ENCODE peak calls at places on chromosomes 13 and 19, in six cellular contexts. H is K562, F is PC-3, Y is fibroblast of lung, G is H9, L is neuronal stem cell. W is an unnamed sample.

GRCh38 chr13:24038846-24039330 is 121.6 kb upstream of the SPATA13 start:
- DNase-seq in H (no peak), F (peak), Y (peak), G (no peak), L (no peak), W (no peak)

GRCh38 chr13:114161644-114162532 is 17.2 kb upstream of the CFAP97D2 start:
- DNase-seq in H (no peak), F (peak), Y (peak), G (no peak), L (no peak), W (peak)

GRCh38 chr19:40585677-40586422 is 9.2 kb downstream of the SHKBP1 start:
- DNase-seq in H (no peak), F (peak), Y (peak), G (no peak), L (no peak), W (no peak)

GRCh38 chr19:13356686-13357280 is 149.5 kb downstream of the CACNA1A start:
- DNase-seq in H (no peak), F (no peak), Y (no peak), G (no peak), L (no peak), W (no peak)

GRCh38 chr19:33040994-33041827 is 23.5 kb downstream of the RHPN2 start:
- DNase-seq in H (no peak), F (peak), Y (peak), G (no peak), L (no peak), W (peak)

GRCh38 chr19:48064509-48064908 is 20.6 kb upstream of the CABP5 start:
- DNase-seq in H (no peak), F (no peak), Y (peak), G (peak), L (no peak), W (no peak)

GRCh38 chr13:47175172-47175806 is 278.4 kb upstream of the HTR2A start:
- DNase-seq in H (no peak), F (peak), Y (peak), G (no peak), L (no peak), W (no peak)

GRCh38 chr13:47036291-47037008 is 139.6 kb upstream of the HTR2A start:
- DNase-seq in H (no peak), F (no peak), Y (no peak), G (no peak), L (no peak), W (no peak)

GRCh38 chr13:75935805-75936204 is 299.7 kb downstream of the LMO7 start:
- DNase-seq in H (no peak), F (no peak), Y (no peak), G (peak), L (no peak), W (no peak)

GRCh38 chr13:30807392-30807791 is 72.0 kb downstream of the ALOX5AP start:
- DNase-seq in H (no peak), F (no peak), Y (no peak), G (no peak), L (no peak), W (no peak)

GRCh38 chr19:9636018-9636417 is 15.0 kb upstream of the ZNF561 start:
- DNase-seq in H (no peak), F (no peak), Y (no peak), G (no peak), L (no peak), W (no peak)

GRCh38 chr19:50994129-50994528 is 7.3 kb downstream of the KLK8 start:
- DNase-seq in H (peak), F (peak), Y (no peak), G (no peak), L (no peak), W (no peak)

GRCh38 chr19:40598121-40598917 is 2.9 kb upstream of the LTBP4 start:
- DNase-seq in H (peak), F (peak), Y (peak), G (peak), L (peak), W (peak)

GRCh38 chr13:18943721-18944391 is 237.8 kb downstream of the TUBA3C start:
- DNase-seq in H (no peak), F (no peak), Y (no peak), G (no peak), L (no peak), W (peak)

GRCh38 chr13:47437411-47437810 is 540.6 kb upstream of the HTR2A start:
- DNase-seq in H (no peak), F (no peak), Y (peak), G (no peak), L (no peak), W (no peak)

GRCh38 chr19:5682293-5682592 is 1.4 kb downstream of the HSD11B1L start:
- DNase-seq in H (no peak), F (no peak), Y (no peak), G (no peak), L (no peak), W (no peak)

GRCh38 chr19:50565984-50566903 is 2.0 kb downstream of the LRRC4B start:
- DNase-seq in H (no peak), F (no peak), Y (no peak), G (no peak), L (no peak), W (no peak)

GRCh38 chr19:42246143-42246868 is 3.9 kb upstream of the GSK3A start:
- DNase-seq in H (peak), F (peak), Y (peak), G (peak), L (no peak), W (peak)

GRCh38 chr13:74675185-74675584 is 541.0 kb upstream of the KLF12 start:
- DNase-seq in H (no peak), F (no peak), Y (peak), G (no peak), L (no peak), W (no peak)

GRCh38 chr19:33513424-33513823 is 8.2 kb downstream of the PEPD start:
- DNase-seq in H (no peak), F (no peak), Y (no peak), G (no peak), L (no peak), W (no peak)

GRCh38 chr19:31348416-31349159 is 648 bp downstream of the TSHZ3 start:
- DNase-seq in H (no peak), F (no peak), Y (peak), G (no peak), L (no peak), W (no peak)

GRCh38 chr13:49641810-49642291 is 13.5 kb downstream of the ARL11 start:
- DNase-seq in H (peak), F (peak), Y (peak), G (no peak), L (no peak), W (no peak)

GRCh38 chr13:85828094-85828684 is 29.0 kb upstream of the SLITRK6 start:
- DNase-seq in H (no peak), F (peak), Y (peak), G (no peak), L (no peak), W (no peak)

GRCh38 chr13:50713849-50714248 is 129.6 kb downstream of the DLEU7 start:
- DNase-seq in H (no peak), F (peak), Y (peak), G (no peak), L (no peak), W (no peak)

GRCh38 chr19:44905437-44906160 is at the start of gene APOE:
- DNase-seq in H (peak), F (no peak), Y (no peak), G (peak), L (peak), W (no peak)

GRCh38 chr19:32387701-32388392 is 17.7 kb upstream of the DPY19L3 start:
- DNase-seq in H (no peak), F (peak), Y (peak), G (no peak), L (no peak), W (no peak)

GRCh38 chr13:48819376-48819775 is 156.3 kb upstream of the FNDC3A start:
- DNase-seq in H (no peak), F (no peak), Y (no peak), G (no peak), L (no peak), W (no peak)

GRCh38 chr13:86932935-86933334 is 738.2 kb upstream of the SLITRK5 start:
- DNase-seq in H (no peak), F (no peak), Y (peak), G (peak), L (peak), W (no peak)

GRCh38 chr19:10424011-10424637 is 3.8 kb downstream of the PDE4A start:
- DNase-seq in H (peak), F (peak), Y (peak), G (peak), L (peak), W (peak)

GRCh38 chr19:35076657-35077056 is 35.1 kb downstream of the HPN start:
- DNase-seq in H (no peak), F (no peak), Y (no peak), G (no peak), L (no peak), W (no peak)

GRCh38 chr13:113021811-113022210 is 52.8 kb downstream of the MCF2L start:
- DNase-seq in H (no peak), F (no peak), Y (no peak), G (no peak), L (no peak), W (no peak)

GRCh38 chr13:113875829-113876228 is 12.0 kb upstream of the GAS6 start:
- DNase-seq in H (no peak), F (no peak), Y (no peak), G (no peak), L (no peak), W (no peak)

GRCh38 chr13:109764474-109765292 is 21.7 kb downstream of the IRS2 start:
- DNase-seq in H (no peak), F (no peak), Y (peak), G (no peak), L (no peak), W (no peak)

GRCh38 chr13:43831088-43831487 is 44.3 kb upstream of the ENOX1 start:
- DNase-seq in H (no peak), F (peak), Y (peak), G (no peak), L (no peak), W (no peak)

GRCh38 chr19:18424122-18424889 is 5.1 kb downstream of the SSBP4 start:
- DNase-seq in H (no peak), F (no peak), Y (no peak), G (no peak), L (no peak), W (no peak)

GRCh38 chr19:55255618-55256423 is 3.0 kb downstream of the PPP6R1 start:
- DNase-seq in H (no peak), F (peak), Y (peak), G (no peak), L (no peak), W (peak)

GRCh38 chr19:38233740-38234251 is 9.8 kb upstream of the DPF1 start:
- DNase-seq in H (peak), F (peak), Y (peak), G (peak), L (peak), W (no peak)

GRCh38 chr19:35449347-35450043 is 1.4 kb downstream of the FFAR2 start:
- DNase-seq in H (no peak), F (peak), Y (no peak), G (no peak), L (no peak), W (no peak)

GRCh38 chr13:42709276-42709675 is 72.1 kb upstream of the FAM216B start:
- DNase-seq in H (no peak), F (peak), Y (no peak), G (no peak), L (no peak), W (no peak)

GRCh38 chr19:47512183-47512947 is 2.5 kb downstream of the NAPA start:
- DNase-seq in H (no peak), F (peak), Y (peak), G (no peak), L (no peak), W (no peak)

DNA sequence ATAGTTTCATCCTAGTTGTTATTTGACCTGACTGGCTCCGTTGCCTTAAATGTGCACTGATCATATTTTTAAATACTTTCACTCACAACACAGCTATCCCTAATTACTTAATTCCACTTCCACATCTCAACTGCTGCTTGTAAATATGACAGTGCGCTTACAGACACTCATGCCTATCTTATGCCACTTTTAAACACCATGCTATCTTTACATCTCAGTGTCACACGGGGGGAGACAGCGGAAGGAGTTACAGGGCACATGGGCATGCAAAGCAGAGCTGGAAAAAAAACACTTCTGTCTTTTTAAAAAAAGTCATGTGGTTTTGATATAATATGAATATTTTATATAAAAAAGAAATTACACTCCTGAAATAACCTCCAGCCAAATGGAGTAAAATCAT is 44.1 kb downstream of the SMAD9 start:
- DNase-seq in H (no peak), F (no peak), Y (no peak), G (no peak), L (no peak), W (no peak)
- H3K27ac ChIP-seq in H (no peak), F (no peak), Y (no peak), G (no peak), L (no peak), W (no peak)

GRCh38 chr13:94585543-94586101 is 10.3 kb downstream of the TGDS start:
- DNase-seq in H (no peak), F (no peak), Y (no peak), G (no peak), L (no peak), W (no peak)

GRCh38 chr13:94590744-94591143 is 5.2 kb downstream of the TGDS start:
- DNase-seq in H (no peak), F (no peak), Y (no peak), G (no peak), L (no peak), W (no peak)

GRCh38 chr13:94588575-94588974 is 7.4 kb downstream of the TGDS start:
- DNase-seq in H (no peak), F (no peak), Y (no peak), G (no peak), L (no peak), W (no peak)

GRCh38 chr13:94583926-94584325 is 12.0 kb downstream of the TGDS start:
- DNase-seq in H (no peak), F (peak), Y (no peak), G (no peak), L (no peak), W (no peak)

DNA sequence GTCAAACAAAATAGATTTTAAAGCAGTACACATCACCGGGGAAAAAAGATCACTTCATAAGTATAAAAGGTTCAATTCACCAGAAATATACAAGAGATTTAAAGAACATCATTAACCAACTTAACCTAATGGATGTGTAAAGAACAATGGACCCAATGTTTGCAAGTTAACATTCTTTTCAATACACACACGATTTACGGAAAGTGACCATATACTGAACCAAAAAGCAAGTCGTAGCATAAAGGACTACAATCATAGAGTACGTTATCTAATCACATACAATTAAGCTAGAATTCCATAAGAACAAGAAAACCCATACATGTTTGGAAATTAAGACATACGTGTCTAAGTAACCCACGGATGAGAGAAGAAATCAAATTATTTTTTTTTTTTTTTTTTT is 9.6 kb downstream of the TGDS start:
- DNase-seq in H (no peak), F (no peak), Y (no peak), G (no peak), L (no peak), W (no peak)
- H3K9ac ChIP-seq in H (no peak), F (no peak), Y (no peak), G (no peak), L (no peak), W (no peak)

DNA sequence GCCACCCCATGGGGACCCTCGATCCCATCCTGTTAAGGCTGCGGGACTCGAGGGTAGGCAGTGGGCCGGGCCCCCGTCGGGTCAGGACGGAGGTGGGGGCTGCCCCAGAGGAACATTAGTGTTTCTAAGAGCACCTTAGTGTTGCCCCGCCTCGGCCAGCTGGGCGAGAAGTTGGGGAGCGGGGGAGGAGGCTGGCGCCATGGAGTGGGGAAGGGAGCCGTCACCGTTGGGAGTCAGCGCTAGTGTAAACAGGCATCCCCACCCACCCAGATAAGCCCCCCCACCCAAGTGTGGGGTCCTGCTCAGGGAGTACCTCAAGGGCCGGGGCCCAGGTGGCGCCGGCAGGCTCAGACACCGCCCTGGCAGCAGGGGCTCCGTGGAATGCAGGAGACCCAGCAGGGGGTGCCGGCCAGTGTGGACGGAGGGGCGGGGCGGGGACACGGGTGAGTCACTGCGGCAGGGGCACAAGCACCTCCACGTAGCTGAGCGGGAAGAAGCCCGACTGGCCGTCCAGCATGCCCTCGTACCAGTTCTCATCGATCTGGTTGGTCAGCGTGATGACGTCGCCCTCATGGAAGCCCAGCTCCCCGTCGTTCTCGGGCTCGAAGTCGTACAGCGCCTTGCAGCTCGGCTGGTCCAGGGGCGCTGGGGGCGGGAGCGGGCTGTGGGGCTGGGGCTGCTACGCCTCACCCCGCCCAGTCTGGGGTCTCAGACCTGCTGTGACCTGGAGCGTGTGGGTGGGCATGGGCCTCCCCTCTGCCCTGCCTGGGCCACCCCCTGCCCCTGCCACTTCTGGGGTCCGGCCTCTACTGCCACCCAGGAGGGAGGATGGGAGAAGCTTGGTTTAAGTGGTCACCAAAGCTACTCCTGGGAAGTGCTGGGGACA is 18.0 kb downstream of the MPND start:
- DNase-seq in H (peak), F (no peak), Y (peak), G (peak), L (no peak), W (peak)
- H3K27ac ChIP-seq in H (no peak), F (no peak), Y (no peak), G (no peak), L (peak), W (no peak)

DNA sequence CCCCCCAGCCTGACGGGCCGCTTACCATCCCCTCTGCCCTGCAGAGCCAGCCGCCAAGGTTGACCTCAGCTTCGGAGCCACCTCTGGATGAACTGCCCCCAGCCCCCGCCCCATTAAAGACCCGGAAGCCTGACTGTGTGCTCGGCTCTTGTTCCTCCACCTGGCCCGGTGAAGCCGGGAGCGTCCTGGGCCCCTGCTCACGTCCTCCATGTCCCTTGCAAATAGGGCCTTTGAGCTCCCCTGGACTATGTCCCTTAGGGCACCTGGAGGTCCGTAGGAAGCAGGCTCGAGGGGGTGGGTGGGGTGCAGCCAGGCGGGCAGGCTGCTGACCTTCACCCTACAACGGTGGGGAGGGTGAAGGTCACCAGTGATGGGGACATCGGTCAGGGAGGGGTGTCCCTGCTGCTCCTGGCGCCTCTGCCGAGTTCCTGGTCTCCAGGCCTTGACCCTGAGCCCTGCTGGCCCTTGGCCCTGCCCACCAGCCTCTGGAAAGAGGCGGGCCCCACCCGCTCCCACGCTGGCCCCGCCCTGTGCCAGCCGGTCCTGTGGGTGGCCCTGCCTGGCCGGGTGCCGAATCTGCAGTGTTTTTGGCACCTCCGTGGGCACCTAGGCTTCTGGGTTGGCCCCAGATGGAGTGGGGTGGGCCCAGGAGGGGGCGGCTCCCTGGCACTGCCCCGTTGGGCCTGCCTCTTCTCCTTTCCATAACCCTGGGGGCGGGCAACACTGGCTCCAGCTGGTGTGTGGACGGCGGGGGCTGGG is 3.3 kb downstream of the ATP5F1D start:
- DNase-seq in H (no peak), F (no peak), Y (no peak), G (no peak), L (no peak), W (peak)
- H3K9ac ChIP-seq in H (peak), F (no peak), Y (peak), G (no peak), L (peak), W (peak)

GRCh38 chr19:1089891-1090290 is 5.3 kb downstream of the POLR2E start:
- DNase-seq in H (no peak), F (no peak), Y (no peak), G (no peak), L (no peak), W (no peak)
- H3K27ac ChIP-seq in H (no peak), F (no peak), Y (no peak), G (no peak), L (no peak), W (no peak)

W was measured in kidney.